ENCODE peak calls at places on chromosomes 7 and 10, in seven cellular contexts. P, B, D, I, Q, V and W are unnamed samples.

GRCh38 chr7:144908324-144908723 is 72.5 kb upstream of the TPK1 start:
- DNase-seq in D (no peak), B (no peak), V (no peak), I (no peak), Q (no peak), P (no peak), W (no peak)

GRCh38 chr10:27223964-27224363 is 16.6 kb downstream of the ACBD5 start:
- DNase-seq in B (no peak), V (no peak), P (no peak), Q (peak), D (peak), I (no peak), W (no peak)

GRCh38 chr7:81064446-81064845 is 145.6 kb upstream of the SEMA3C start:
- DNase-seq in B (no peak), V (no peak), D (no peak), I (no peak), P (no peak), Q (no peak), W (no peak)

GRCh38 chr7:73395538-73396503 is 37.8 kb upstream of the FZD9 start:
- DNase-seq in B (no peak), V (no peak), P (no peak), Q (no peak), D (no peak), I (no peak), W (no peak)

GRCh38 chr7:137882806-137883205 is 36.0 kb upstream of the DGKI start:
- DNase-seq in I (no peak), Q (no peak), P (peak), V (no peak), D (no peak), B (no peak), W (no peak)

GRCh38 chr7:35694161-35694783 is 663 bp downstream of the HERPUD2 start:
- DNase-seq in D (peak), P (peak), I (no peak), B (no peak), Q (no peak), V (no peak), W (no peak)

GRCh38 chr7:153021542-153021941 is 262.0 kb downstream of the ACTR3B start:
- DNase-seq in Q (no peak), V (no peak), I (no peak), P (no peak), B (no peak), D (no peak), W (no peak)

GRCh38 chr7:99651290-99651689 is 28.5 kb downstream of the CYP3A5 start:
- DNase-seq in I (no peak), P (no peak), Q (no peak), B (no peak), D (no peak), V (no peak), W (no peak)

GRCh38 chr10:123746016-123746415 is 79.9 kb downstream of the GPR26 start:
- DNase-seq in I (no peak), Q (no peak), V (no peak), B (no peak), D (peak), P (no peak), W (no peak)

GRCh38 chr7:138519061-138519798 is 59.2 kb downstream of the TRIM24 start:
- DNase-seq in B (no peak), D (no peak), P (peak), V (no peak), I (no peak), Q (no peak), W (no peak)

GRCh38 chr7:106732045-106732444 is 71.1 kb upstream of the CCDC71L start:
- DNase-seq in D (no peak), P (no peak), V (no peak), I (no peak), Q (no peak), B (no peak), W (no peak)

GRCh38 chr7:132485600-132486594 is 90.4 kb downstream of the PLXNA4 start:
- DNase-seq in D (no peak), Q (peak), P (no peak), V (no peak), B (no peak), I (peak), W (no peak)

GRCh38 chr7:114310344-114311118 is 104.1 kb upstream of the FOXP2 start:
- DNase-seq in P (no peak), Q (peak), B (no peak), I (no peak), V (no peak), D (no peak), W (no peak)